ENCODE peak calls at places on chromosomes 6 and 20, in seven cellular contexts. One of them, this sample, is unnamed.

GRCh38 chr6:116536216-116536621 is 9.3 kb downstream of the TRAPPC3L start:
- DNase-seq in NCI-H2081: peak; percentile 41
- DNase-seq in erythroblast: peak; percentile 63
- DNase-seq in neuronal stem cell: peak; percentile 55
- DNase-seq in activated T-cell treated with anti-CD3 and anti-CD28 coated beads for 1 hour: no peak
- DNase-seq in HS-5: no peak
- DNase-seq in DMS153: peak; percentile 10
- DNase-seq in this sample: peak; percentile 16

GRCh38 chr6:10640402-10640801 is 54.0 kb downstream of the C6orf52 start:
- DNase-seq in NCI-H2081: no peak
- DNase-seq in erythroblast: peak; percentile 92
- DNase-seq in neuronal stem cell: no peak
- DNase-seq in activated T-cell treated with anti-CD3 and anti-CD28 coated beads for 1 hour: no peak
- DNase-seq in HS-5: no peak
- DNase-seq in DMS153: no peak
- DNase-seq in this sample: no peak

GRCh38 chr20:24497851-24498250 is 28.4 kb downstream of the SYNDIG1 start:
- DNase-seq in NCI-H2081: no peak
- DNase-seq in erythroblast: no peak
- DNase-seq in neuronal stem cell: no peak
- DNase-seq in activated T-cell treated with anti-CD3 and anti-CD28 coated beads for 1 hour: no peak
- DNase-seq in HS-5: no peak
- DNase-seq in DMS153: peak; percentile 83
- DNase-seq in this sample: no peak

GRCh38 chr20:35014537-35014936 is 58.9 kb downstream of the MYH7B start:
- DNase-seq in NCI-H2081: no peak
- DNase-seq in erythroblast: no peak
- DNase-seq in neuronal stem cell: no peak
- DNase-seq in activated T-cell treated with anti-CD3 and anti-CD28 coated beads for 1 hour: no peak
- DNase-seq in HS-5: no peak
- DNase-seq in DMS153: no peak
- DNase-seq in this sample: peak; percentile 29

GRCh38 chr6:84728602-84729001 is 35.8 kb downstream of the TBX18 start:
- DNase-seq in NCI-H2081: peak; percentile 2
- DNase-seq in erythroblast: no peak
- DNase-seq in neuronal stem cell: peak; percentile 4
- DNase-seq in activated T-cell treated with anti-CD3 and anti-CD28 coated beads for 1 hour: no peak
- DNase-seq in HS-5: no peak
- DNase-seq in DMS153: no peak
- DNase-seq in this sample: no peak

GRCh38 chr6:129621252-129621651 is 88.7 kb downstream of the ARHGAP18 start:
- DNase-seq in NCI-H2081: no peak
- DNase-seq in erythroblast: peak; percentile 71
- DNase-seq in neuronal stem cell: no peak
- DNase-seq in activated T-cell treated with anti-CD3 and anti-CD28 coated beads for 1 hour: peak; percentile 6
- DNase-seq in HS-5: no peak
- DNase-seq in DMS153: no peak
- DNase-seq in this sample: no peak

GRCh38 chr6:24495516-24495847 is 713 bp downstream of the ALDH5A1 start:
- DNase-seq in NCI-H2081: peak; percentile 44
- DNase-seq in erythroblast: peak; percentile 78
- DNase-seq in neuronal stem cell: no peak
- DNase-seq in activated T-cell treated with anti-CD3 and anti-CD28 coated beads for 1 hour: peak; percentile 20
- DNase-seq in HS-5: no peak
- DNase-seq in DMS153: no peak
- DNase-seq in this sample: peak; percentile 71

GRCh38 chr20:47531468-47531867 is 29.8 kb downstream of the NCOA3 start:
- DNase-seq in NCI-H2081: no peak
- DNase-seq in erythroblast: no peak
- DNase-seq in neuronal stem cell: no peak
- DNase-seq in activated T-cell treated with anti-CD3 and anti-CD28 coated beads for 1 hour: no peak
- DNase-seq in HS-5: no peak
- DNase-seq in DMS153: no peak
- DNase-seq in this sample: no peak

GRCh38 chr20:44657875-44658274 is 6.4 kb upstream of the ADA start:
- DNase-seq in NCI-H2081: no peak
- DNase-seq in erythroblast: no peak
- DNase-seq in neuronal stem cell: no peak
- DNase-seq in activated T-cell treated with anti-CD3 and anti-CD28 coated beads for 1 hour: no peak
- DNase-seq in HS-5: no peak
- DNase-seq in DMS153: no peak
- DNase-seq in this sample: no peak

GRCh38 chr6:87436435-87436834 is 28.7 kb downstream of the CFAP206 start:
- DNase-seq in NCI-H2081: no peak
- DNase-seq in erythroblast: peak; percentile 76
- DNase-seq in neuronal stem cell: peak; percentile 82
- DNase-seq in activated T-cell treated with anti-CD3 and anti-CD28 coated beads for 1 hour: peak; percentile 12
- DNase-seq in HS-5: no peak
- DNase-seq in DMS153: no peak
- DNase-seq in this sample: no peak

GRCh38 chr6:159312204-159312603 is 143.0 kb downstream of the FNDC1 start:
- DNase-seq in NCI-H2081: no peak
- DNase-seq in erythroblast: no peak
- DNase-seq in neuronal stem cell: no peak
- DNase-seq in activated T-cell treated with anti-CD3 and anti-CD28 coated beads for 1 hour: no peak
- DNase-seq in HS-5: no peak
- DNase-seq in DMS153: no peak
- DNase-seq in this sample: no peak

GRCh38 chr6:159084493-159085091 is 39.8 kb upstream of the TAGAP start:
- DNase-seq in NCI-H2081: no peak
- DNase-seq in erythroblast: no peak
- DNase-seq in neuronal stem cell: no peak
- DNase-seq in activated T-cell treated with anti-CD3 and anti-CD28 coated beads for 1 hour: no peak
- DNase-seq in HS-5: peak; percentile 35
- DNase-seq in DMS153: no peak
- DNase-seq in this sample: no peak

GRCh38 chr20:59403261-59403961 is 103.0 kb downstream of the EDN3 start:
- DNase-seq in NCI-H2081: no peak
- DNase-seq in erythroblast: peak; percentile 28
- DNase-seq in neuronal stem cell: peak; percentile 75
- DNase-seq in activated T-cell treated with anti-CD3 and anti-CD28 coated beads for 1 hour: peak; percentile 68
- DNase-seq in HS-5: no peak
- DNase-seq in DMS153: no peak
- DNase-seq in this sample: peak; percentile 63

GRCh38 chr6:139112146-139112545 is 22.7 kb upstream of the HECA start:
- DNase-seq in NCI-H2081: no peak
- DNase-seq in erythroblast: no peak
- DNase-seq in neuronal stem cell: no peak
- DNase-seq in activated T-cell treated with anti-CD3 and anti-CD28 coated beads for 1 hour: no peak
- DNase-seq in HS-5: no peak
- DNase-seq in DMS153: no peak
- DNase-seq in this sample: no peak

This sample was measured in Right ventricle myocardium superior.